ENCODE peak calls at places on chromosomes 12 and 14, in eight cellular contexts. One of them, this sample, is unnamed.

GRCh38 chr12:118357327-118358007 is 15.2 kb downstream of the TAOK3 start:
- DNase-seq in psoas muscle: no peak
- DNase-seq in ovary: no peak
- DNase-seq in naive thymus-derived CD4-positive, alpha-beta T cell: peak; percentile 52
- DNase-seq in lung: peak; percentile 46
- DNase-seq in DND-41: peak; percentile 74
- DNase-seq in RWPE2: no peak
- DNase-seq in heart left ventricle: peak; percentile 66
- DNase-seq in this sample: no peak

GRCh38 chr14:64337901-64338615 is 43.9 kb upstream of the ESR2 start:
- DNase-seq in naive thymus-derived CD4-positive, alpha-beta T cell: no peak
- DNase-seq in DND-41: no peak
- DNase-seq in lung: no peak
- DNase-seq in RWPE2: peak; percentile 81
- DNase-seq in heart left ventricle: peak; percentile 19
- DNase-seq in ovary: no peak
- DNase-seq in psoas muscle: no peak
- DNase-seq in this sample: no peak

GRCh38 chr14:65813760-65814387 is 401.3 kb downstream of the FUT8 start:
- DNase-seq in psoas muscle: no peak
- DNase-seq in lung: no peak
- DNase-seq in naive thymus-derived CD4-positive, alpha-beta T cell: no peak
- DNase-seq in heart left ventricle: no peak
- DNase-seq in ovary: no peak
- DNase-seq in DND-41: no peak
- DNase-seq in RWPE2: no peak
- DNase-seq in this sample: no peak

GRCh38 chr12:8226355-8226754 is 1.1 kb downstream of the FAM90A1 start:
- DNase-seq in RWPE2: no peak
- DNase-seq in heart left ventricle: no peak
- DNase-seq in naive thymus-derived CD4-positive, alpha-beta T cell: no peak
- DNase-seq in psoas muscle: no peak
- DNase-seq in lung: no peak
- DNase-seq in ovary: no peak
- DNase-seq in DND-41: no peak
- DNase-seq in this sample: no peak

GRCh38 chr12:78703820-78704525 is 160.6 kb upstream of the SYT1 start:
- DNase-seq in DND-41: no peak
- DNase-seq in naive thymus-derived CD4-positive, alpha-beta T cell: no peak
- DNase-seq in heart left ventricle: no peak
- DNase-seq in lung: no peak
- DNase-seq in ovary: no peak
- DNase-seq in RWPE2: no peak
- DNase-seq in psoas muscle: no peak
- DNase-seq in this sample: no peak

GRCh38 chr14:50821471-50822464 is 9.2 kb downstream of the NIN start:
- DNase-seq in lung: peak; percentile 57
- DNase-seq in RWPE2: no peak
- DNase-seq in DND-41: peak; percentile 71
- DNase-seq in naive thymus-derived CD4-positive, alpha-beta T cell: peak; percentile 68
- DNase-seq in heart left ventricle: no peak
- DNase-seq in psoas muscle: peak; percentile 54
- DNase-seq in ovary: no peak
- DNase-seq in this sample: no peak

GRCh38 chr14:68262567-68262966 is 443.0 kb downstream of the RAD51B start:
- DNase-seq in RWPE2: no peak
- DNase-seq in naive thymus-derived CD4-positive, alpha-beta T cell: no peak
- DNase-seq in psoas muscle: no peak
- DNase-seq in lung: no peak
- DNase-seq in heart left ventricle: no peak
- DNase-seq in ovary: no peak
- DNase-seq in DND-41: no peak
- DNase-seq in this sample: no peak

GRCh38 chr12:15268927-15269552 is 47.8 kb upstream of the RERG start:
- DNase-seq in lung: no peak
- DNase-seq in ovary: peak; percentile 27
- DNase-seq in DND-41: peak; percentile 53
- DNase-seq in psoas muscle: no peak
- DNase-seq in heart left ventricle: peak; percentile 15
- DNase-seq in RWPE2: no peak
- DNase-seq in naive thymus-derived CD4-positive, alpha-beta T cell: peak; percentile 32
- DNase-seq in this sample: peak; percentile 72

GRCh38 chr14:20624495-20625070 is 16.9 kb downstream of the OR6S1 start:
- DNase-seq in ovary: peak; percentile 46
- DNase-seq in naive thymus-derived CD4-positive, alpha-beta T cell: no peak
- DNase-seq in DND-41: no peak
- DNase-seq in RWPE2: peak; percentile 87
- DNase-seq in lung: peak; percentile 66
- DNase-seq in psoas muscle: peak; percentile 69
- DNase-seq in heart left ventricle: peak; percentile 25
- DNase-seq in this sample: peak; percentile 81

GRCh38 chr12:58202933-58203713 is 261.8 kb downstream of the ATP23 start:
- DNase-seq in lung: no peak
- DNase-seq in RWPE2: no peak
- DNase-seq in heart left ventricle: peak; percentile 23
- DNase-seq in ovary: no peak
- DNase-seq in naive thymus-derived CD4-positive, alpha-beta T cell: no peak
- DNase-seq in psoas muscle: no peak
- DNase-seq in DND-41: no peak
- DNase-seq in this sample: no peak

GRCh38 chr12:14833952-14834351 is 9.4 kb downstream of the ART4 start:
- DNase-seq in RWPE2: no peak
- DNase-seq in ovary: no peak
- DNase-seq in lung: no peak
- DNase-seq in DND-41: no peak
- DNase-seq in heart left ventricle: no peak
- DNase-seq in naive thymus-derived CD4-positive, alpha-beta T cell: no peak
- DNase-seq in psoas muscle: no peak
- DNase-seq in this sample: no peak

GRCh38 chr12:20807192-20808080 is 3.1 kb upstream of the SLCO1B3 start:
- DNase-seq in naive thymus-derived CD4-positive, alpha-beta T cell: no peak
- DNase-seq in ovary: no peak
- DNase-seq in RWPE2: no peak
- DNase-seq in lung: no peak
- DNase-seq in heart left ventricle: no peak
- DNase-seq in psoas muscle: no peak
- DNase-seq in DND-41: no peak
- DNase-seq in this sample: no peak

GRCh38 chr14:88551936-88552565 is 2.8 kb downstream of the PTPN21 start:
- DNase-seq in naive thymus-derived CD4-positive, alpha-beta T cell: no peak
- DNase-seq in heart left ventricle: no peak
- DNase-seq in DND-41: no peak
- DNase-seq in ovary: peak; percentile 39
- DNase-seq in psoas muscle: peak; percentile 56
- DNase-seq in lung: no peak
- DNase-seq in RWPE2: no peak
- DNase-seq in this sample: peak; percentile 69

GRCh38 chr12:47124451-47124850 is 44.7 kb upstream of the AMIGO2 start:
- DNase-seq in heart left ventricle: no peak
- DNase-seq in ovary: no peak
- DNase-seq in DND-41: no peak
- DNase-seq in psoas muscle: no peak
- DNase-seq in lung: no peak
- DNase-seq in naive thymus-derived CD4-positive, alpha-beta T cell: no peak
- DNase-seq in RWPE2: no peak
- DNase-seq in this sample: no peak

GRCh38 chr12:5254703-5255102 is 177.2 kb upstream of the NTF3 start:
- DNase-seq in RWPE2: no peak
- DNase-seq in naive thymus-derived CD4-positive, alpha-beta T cell: no peak
- DNase-seq in ovary: no peak
- DNase-seq in lung: no peak
- DNase-seq in heart left ventricle: no peak
- DNase-seq in psoas muscle: no peak
- DNase-seq in DND-41: no peak
- DNase-seq in this sample: no peak

GRCh38 chr14:37311233-37311632 is 113.5 kb downstream of the MIPOL1 start:
- DNase-seq in lung: no peak
- DNase-seq in DND-41: no peak
- DNase-seq in ovary: no peak
- DNase-seq in psoas muscle: no peak
- DNase-seq in RWPE2: no peak
- DNase-seq in heart left ventricle: no peak
- DNase-seq in naive thymus-derived CD4-positive, alpha-beta T cell: no peak
- DNase-seq in this sample: no peak

GRCh38 chr12:3119745-3120660 is 42.8 kb downstream of the TSPAN9 start:
- DNase-seq in psoas muscle: peak; percentile 82
- DNase-seq in naive thymus-derived CD4-positive, alpha-beta T cell: no peak
- DNase-seq in heart left ventricle: peak; percentile 73
- DNase-seq in ovary: no peak
- DNase-seq in DND-41: no peak
- DNase-seq in RWPE2: no peak
- DNase-seq in lung: no peak
- DNase-seq in this sample: no peak

GRCh38 chr12:76637807-76638206 is 78.2 kb upstream of the OSBPL8 start:
- DNase-seq in ovary: no peak
- DNase-seq in RWPE2: no peak
- DNase-seq in lung: no peak
- DNase-seq in heart left ventricle: no peak
- DNase-seq in DND-41: no peak
- DNase-seq in naive thymus-derived CD4-positive, alpha-beta T cell: no peak
- DNase-seq in psoas muscle: no peak
- DNase-seq in this sample: no peak

GRCh38 chr12:70831538-70831937 is 89.0 kb downstream of the PTPRR start:
- DNase-seq in heart left ventricle: no peak
- DNase-seq in psoas muscle: no peak
- DNase-seq in lung: no peak
- DNase-seq in RWPE2: no peak
- DNase-seq in DND-41: no peak
- DNase-seq in ovary: no peak
- DNase-seq in naive thymus-derived CD4-positive, alpha-beta T cell: no peak
- DNase-seq in this sample: no peak

GRCh38 chr12:53234236-53234635 is 2.2 kb upstream of the RARG start:
- DNase-seq in psoas muscle: peak; percentile 64
- DNase-seq in lung: no peak
- DNase-seq in heart left ventricle: no peak
- DNase-seq in naive thymus-derived CD4-positive, alpha-beta T cell: no peak
- DNase-seq in DND-41: no peak
- DNase-seq in RWPE2: no peak
- DNase-seq in ovary: no peak
- DNase-seq in this sample: no peak

GRCh38 chr14:75982724-75983358 is 1.0 kb upstream of the TGFB3 start:
- DNase-seq in lung: peak; percentile 62
- DNase-seq in ovary: peak; percentile 85
- DNase-seq in RWPE2: no peak
- DNase-seq in heart left ventricle: peak; percentile 80
- DNase-seq in naive thymus-derived CD4-positive, alpha-beta T cell: no peak
- DNase-seq in DND-41: no peak
- DNase-seq in psoas muscle: peak; percentile 84
- DNase-seq in this sample: peak; percentile 90

DNA sequence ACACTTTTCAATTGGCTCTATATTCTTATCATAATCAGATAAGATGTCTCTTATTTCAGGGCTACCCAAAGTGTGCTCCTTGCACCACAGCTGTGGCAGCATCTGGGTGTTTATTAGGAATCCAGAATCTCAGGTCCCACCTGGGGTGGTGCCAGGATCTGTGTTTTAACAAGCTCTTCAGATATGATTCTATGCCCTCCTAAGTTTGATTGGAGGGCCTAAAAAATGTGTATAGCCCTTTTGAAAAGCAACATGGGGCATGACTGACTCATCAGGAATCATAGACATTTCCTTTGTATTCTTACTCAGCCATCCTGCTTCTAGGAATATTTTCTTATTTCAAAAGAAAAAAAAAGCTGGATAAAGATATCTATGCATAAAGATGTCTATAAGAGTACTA is 103.1 kb downstream of the HELB start:
- DNase-seq in RWPE2: no peak
- DNase-seq in lung: no peak
- DNase-seq in ovary: no peak
- DNase-seq in psoas muscle: no peak
- DNase-seq in naive thymus-derived CD4-positive, alpha-beta T cell: no peak
- DNase-seq in DND-41: no peak
- DNase-seq in heart left ventricle: no peak
- DNase-seq in this sample: no peak
- H3K27ac ChIP-seq in RWPE2: peak overlapping the region; percentile 23
- H3K27ac ChIP-seq in lung: no peak overlapping the region
- H3K27ac ChIP-seq in ovary: no peak overlapping the region
- H3K27ac ChIP-seq in psoas muscle: no peak overlapping the region
- H3K27ac ChIP-seq in naive thymus-derived CD4-positive, alpha-beta T cell: no peak overlapping the region
- H3K27ac ChIP-seq in DND-41: no peak overlapping the region
- H3K27ac ChIP-seq in heart left ventricle: no peak overlapping the region
- H3K27ac ChIP-seq in this sample: no peak overlapping the region

DNA sequence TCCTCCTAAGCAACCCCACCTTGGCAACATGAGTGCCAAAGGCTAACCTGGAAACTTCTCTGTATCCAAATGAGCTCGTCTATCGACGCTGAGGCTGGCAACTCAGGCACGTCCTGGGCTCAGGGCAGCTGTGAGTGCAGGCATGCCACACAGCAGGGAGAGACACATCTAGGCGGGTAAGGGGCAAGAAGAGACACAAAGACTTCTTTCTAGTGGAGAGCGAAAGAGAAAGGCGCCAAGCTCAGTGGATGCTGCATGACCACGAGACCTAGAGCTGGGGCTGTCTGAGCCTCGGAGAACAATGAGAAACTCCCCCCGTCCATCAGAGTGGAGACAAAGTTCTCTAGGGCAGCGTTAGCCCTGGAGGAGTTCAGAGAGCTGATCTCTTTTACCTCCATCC is 170.4 kb downstream of the CALM1 start:
- DNase-seq in lung: no peak
- DNase-seq in ovary: no peak
- DNase-seq in RWPE2: peak; percentile 22
- DNase-seq in naive thymus-derived CD4-positive, alpha-beta T cell: no peak
- DNase-seq in heart left ventricle: no peak
- DNase-seq in psoas muscle: peak; percentile 23
- DNase-seq in DND-41: no peak
- DNase-seq in this sample: no peak
- H3K4me3 ChIP-seq in lung: no peak overlapping the region
- H3K4me3 ChIP-seq in ovary: no peak overlapping the region
- H3K4me3 ChIP-seq in RWPE2: no peak overlapping the region
- H3K4me3 ChIP-seq in naive thymus-derived CD4-positive, alpha-beta T cell: no peak overlapping the region
- H3K4me3 ChIP-seq in heart left ventricle: no peak overlapping the region
- H3K4me3 ChIP-seq in psoas muscle: no peak overlapping the region
- H3K4me3 ChIP-seq in DND-41: no peak overlapping the region
- H3K4me3 ChIP-seq in this sample: no peak overlapping the region

DNA sequence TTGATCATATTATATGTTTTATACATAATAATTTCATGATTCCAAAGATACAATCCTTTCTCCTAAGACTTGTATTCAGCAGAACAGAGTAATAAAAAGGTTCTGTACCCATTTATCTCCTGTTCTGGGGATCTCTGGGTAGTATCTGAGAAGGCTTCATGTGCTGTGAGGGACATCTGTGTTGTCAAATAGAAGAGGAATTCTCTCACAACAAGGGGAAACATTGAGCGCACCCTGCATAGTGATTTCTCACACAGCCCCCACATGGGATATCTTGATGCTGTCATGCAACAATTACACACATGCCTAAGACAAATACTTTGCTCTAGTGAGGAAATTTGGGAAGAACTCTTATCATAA is 101.8 kb upstream of the ATF1 start:
- DNase-seq in heart left ventricle: no peak
- DNase-seq in psoas muscle: no peak
- DNase-seq in RWPE2: no peak
- DNase-seq in ovary: no peak
- DNase-seq in naive thymus-derived CD4-positive, alpha-beta T cell: no peak
- DNase-seq in DND-41: no peak
- DNase-seq in lung: no peak
- DNase-seq in this sample: no peak
- H3K27ac ChIP-seq in heart left ventricle: no peak overlapping the region
- H3K27ac ChIP-seq in psoas muscle: no peak overlapping the region
- H3K27ac ChIP-seq in RWPE2: no peak overlapping the region
- H3K27ac ChIP-seq in ovary: no peak overlapping the region
- H3K27ac ChIP-seq in naive thymus-derived CD4-positive, alpha-beta T cell: no peak overlapping the region
- H3K27ac ChIP-seq in DND-41: no peak overlapping the region
- H3K27ac ChIP-seq in lung: no peak overlapping the region
- H3K27ac ChIP-seq in this sample: no peak overlapping the region

GRCh38 chr12:102120886-102121285 is 903 bp downstream of the PARPBP start:
- DNase-seq in heart left ventricle: no peak
- DNase-seq in naive thymus-derived CD4-positive, alpha-beta T cell: no peak
- DNase-seq in DND-41: peak; percentile 35
- DNase-seq in psoas muscle: no peak
- DNase-seq in lung: no peak
- DNase-seq in ovary: no peak
- DNase-seq in RWPE2: no peak
- DNase-seq in this sample: no peak
- H3K4me3 ChIP-seq in heart left ventricle: peak overlapping the region; percentile 81
- H3K4me3 ChIP-seq in naive thymus-derived CD4-positive, alpha-beta T cell: peak overlapping the region; percentile 93
- H3K4me3 ChIP-seq in DND-41: peak overlapping the region; percentile 95
- H3K4me3 ChIP-seq in psoas muscle: peak overlapping the region; percentile 91
- H3K4me3 ChIP-seq in lung: no peak overlapping the region
- H3K4me3 ChIP-seq in ovary: no peak overlapping the region
- H3K4me3 ChIP-seq in RWPE2: peak overlapping the region; percentile 84
- H3K4me3 ChIP-seq in this sample: no peak overlapping the region

This sample was measured in sigmoid colon.